ENCODE peak calls at places on chromosomes 3 and 15, in ten cellular contexts. H is OCI-LY7, R is uterus, W is A549, Z is RWPE1, B is small intestine, M is stomach, Y is hepatocyte, E is upper lobe of right lung, S is tibial nerve. L is an unnamed sample.

GRCh38 chr3:148957586-148957985 is 33.8 kb upstream of the GYG1 start:
- DNase-seq in H (peak), R (no peak), W (no peak), Z (no peak), B (no peak), M (no peak), Y (no peak), E (no peak), S (no peak), L (no peak)

GRCh38 chr15:73028030-73028429 is 24.2 kb upstream of the NEO1 start:
- DNase-seq in H (no peak), R (no peak), W (no peak), Z (no peak), B (no peak), M (no peak), Y (no peak), E (no peak), S (no peak), L (no peak)

GRCh38 chr15:74334127-74334526 is 33.3 kb downstream of the CYP11A1 start:
- DNase-seq in H (no peak), R (no peak), W (no peak), Z (no peak), B (no peak), M (no peak), Y (no peak), E (no peak), S (no peak), L (no peak)

GRCh38 chr3:48739955-48740823 is 23.2 kb upstream of the IP6K2 start:
- DNase-seq in H (peak), R (peak), W (peak), Z (peak), B (peak), M (peak), Y (peak), E (peak), S (peak), L (peak)

GRCh38 chr3:7280318-7280717 is 419.4 kb downstream of the GRM7 start:
- DNase-seq in H (no peak), R (no peak), W (no peak), Z (no peak), B (no peak), M (no peak), Y (no peak), E (no peak), S (no peak), L (no peak)

GRCh38 chr3:143307613-143308183 is 188.1 kb downstream of the CHST2 start:
- DNase-seq in H (no peak), R (no peak), W (peak), Z (peak), B (peak), M (peak), Y (peak), E (no peak), S (no peak), L (no peak)

GRCh38 chr3:12931273-12931905 is 90.0 kb upstream of the RPL32 start:
- DNase-seq in H (no peak), R (no peak), W (no peak), Z (no peak), B (no peak), M (no peak), Y (no peak), E (no peak), S (no peak), L (no peak)

GRCh38 chr3:119630562-119631329 is 29.6 kb downstream of the POPDC2 start:
- DNase-seq in H (no peak), R (peak), W (no peak), Z (no peak), B (no peak), M (no peak), Y (peak), E (no peak), S (no peak), L (no peak)

GRCh38 chr3:195868336-195868865 is 40.0 kb downstream of the TNK2 start:
- DNase-seq in H (no peak), R (no peak), W (no peak), Z (no peak), B (no peak), M (no peak), Y (no peak), E (no peak), S (no peak), L (no peak)

GRCh38 chr3:119716998-119717397 is 14.2 kb downstream of the CFAP91 start:
- DNase-seq in H (no peak), R (no peak), W (no peak), Z (no peak), B (peak), M (peak), Y (peak), E (no peak), S (no peak), L (peak)

GRCh38 chr3:35505181-35505580 is 134.1 kb upstream of the ARPP21 start:
- DNase-seq in H (no peak), R (no peak), W (no peak), Z (no peak), B (no peak), M (peak), Y (peak), E (peak), S (no peak), L (no peak)

GRCh38 chr3:187013080-187013838 is 82.9 kb downstream of the ST6GAL1 start:
- DNase-seq in H (no peak), R (no peak), W (no peak), Z (no peak), B (no peak), M (no peak), Y (no peak), E (no peak), S (no peak), L (peak)

GRCh38 chr15:88028024-88028423 is 228.5 kb downstream of the NTRK3 start:
- DNase-seq in H (no peak), R (no peak), W (no peak), Z (no peak), B (no peak), M (no peak), Y (no peak), E (no peak), S (no peak), L (no peak)

DNA sequence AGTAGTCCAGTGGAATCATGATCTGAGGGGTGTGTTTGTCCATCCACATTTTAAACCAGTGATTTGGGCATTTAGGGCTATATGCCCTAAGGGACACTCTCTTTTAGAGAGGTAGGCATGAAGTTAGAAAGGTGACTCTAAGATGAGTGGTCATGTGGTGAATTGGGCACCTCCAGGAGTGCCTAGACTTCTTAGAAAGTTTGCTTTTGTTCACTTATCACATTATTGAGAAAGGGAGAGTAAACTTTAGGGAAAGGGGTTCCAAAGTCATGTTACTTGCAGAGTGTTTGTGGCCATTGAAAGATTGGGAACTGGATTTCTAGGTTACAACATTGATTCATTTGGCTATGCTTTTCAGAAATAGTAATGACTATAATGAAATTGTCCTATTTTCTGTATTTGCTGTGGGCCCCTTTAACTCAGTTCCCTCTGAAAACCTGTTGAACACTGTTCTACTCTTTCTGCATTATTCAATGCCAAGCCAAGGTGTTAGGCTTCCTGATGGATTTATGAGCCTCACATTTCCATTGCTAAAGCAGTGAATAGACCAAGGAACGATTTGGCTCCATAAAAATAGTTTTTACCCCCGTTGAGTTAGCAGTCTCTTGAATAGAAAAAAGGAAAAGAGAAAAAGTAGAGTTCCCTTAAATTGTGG is 169.3 kb downstream of the PTPRG start:
- DNase-seq in H (no peak), R (no peak), W (no peak), Z (no peak), B (no peak), M (no peak), Y (no peak), E (no peak), S (no peak), L (no peak)
- H3K27ac ChIP-seq in H (no peak), R (no peak), W (no peak), Z (no peak), B (no peak), M (no peak), Y (no peak), E (no peak), S (no peak), L (no peak)

DNA sequence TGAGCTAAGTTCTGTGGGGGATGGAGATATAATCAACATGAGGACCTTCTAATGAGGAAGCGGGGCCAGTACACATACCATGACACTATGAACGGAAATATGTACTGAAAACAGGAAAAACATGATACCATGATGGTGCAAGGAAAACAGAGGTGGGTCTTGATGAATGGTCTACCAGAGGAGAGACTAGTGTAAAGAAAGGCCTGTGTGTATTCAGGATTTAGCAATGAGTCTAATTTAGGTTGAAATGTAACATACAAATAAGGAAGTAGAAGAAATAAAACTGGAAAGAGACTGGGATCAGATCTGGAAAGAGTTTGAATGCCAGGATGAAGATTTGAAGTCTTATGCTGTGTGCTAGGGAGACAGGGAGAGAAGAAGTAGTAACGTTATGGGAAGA is 38.9 kb upstream of the TPRG1 start:
- DNase-seq in H (no peak), R (no peak), W (no peak), Z (no peak), B (no peak), M (no peak), Y (no peak), E (no peak), S (no peak), L (no peak)
- H3K27ac ChIP-seq in H (no peak), R (peak), W (no peak), Z (no peak), B (peak), M (peak), Y (peak), E (peak), S (peak), L (peak)

GRCh38 chr15:100705065-100705464 is 102.7 kb downstream of the ASB7 start:
- DNase-seq in H (no peak), R (peak), W (no peak), Z (no peak), B (no peak), M (no peak), Y (no peak), E (peak), S (no peak), L (no peak)
- H3K27ac ChIP-seq in H (no peak), R (no peak), W (no peak), Z (peak), B (no peak), M (no peak), Y (no peak), E (no peak), S (no peak), L (no peak)

GRCh38 chr15:59567369-59567768 is 44.2 kb upstream of the GCNT3 start:
- DNase-seq in H (no peak), R (no peak), W (no peak), Z (peak), B (peak), M (peak), Y (no peak), E (no peak), S (no peak), L (no peak)

GRCh38 chr15:59571606-59572005 is 40.0 kb upstream of the GCNT3 start:
- DNase-seq in H (no peak), R (no peak), W (no peak), Z (no peak), B (no peak), M (no peak), Y (no peak), E (no peak), S (no peak), L (no peak)

GRCh38 chr15:59570364-59570763 is 41.2 kb upstream of the GCNT3 start:
- DNase-seq in H (no peak), R (no peak), W (peak), Z (peak), B (peak), M (no peak), Y (peak), E (no peak), S (no peak), L (peak)

GRCh38 chr15:59565299-59565698 is 46.3 kb upstream of the GCNT3 start:
- DNase-seq in H (no peak), R (no peak), W (no peak), Z (no peak), B (no peak), M (no peak), Y (no peak), E (no peak), S (no peak), L (no peak)

GRCh38 chr15:59569477-59569876 is 42.1 kb upstream of the GCNT3 start:
- DNase-seq in H (no peak), R (no peak), W (no peak), Z (no peak), B (no peak), M (no peak), Y (no peak), E (no peak), S (no peak), L (no peak)
- H3K27ac ChIP-seq in H (no peak), R (no peak), W (peak), Z (no peak), B (peak), M (peak), Y (peak), E (no peak), S (no peak), L (peak)

L was measured in colonic mucosa.